ENCODE peak calls at places on chromosomes 4 and X, in six cellular contexts. N, U, Y, F, X and A are unnamed samples.

GRCh38 chrX:17374619-17375360 is at the start of gene NHS:
- DNase-seq in F (peak; percentile 51), N (peak; percentile 26), X (no peak), U (no peak), Y (peak; percentile 63), A (peak; percentile 16)

GRCh38 chr4:111633663-111634266 is 511.5 kb upstream of the FAM241A start:
- DNase-seq in F (no peak), X (no peak), N (no peak), U (no peak), Y (no peak), A (no peak)

GRCh38 chr4:98778206-98778605 is 119.8 kb upstream of the TSPAN5 start:
- DNase-seq in X (no peak), U (peak; percentile 65), N (no peak), Y (no peak), F (peak; percentile 79), A (no peak)

GRCh38 chrX:96861228-96861627 is 22.5 kb upstream of the RPA4 start:
- DNase-seq in X (no peak), Y (no peak), F (no peak), N (no peak), U (no peak), A (no peak)

GRCh38 chr4:148376151-148376550 is 66.1 kb downstream of the NR3C2 start:
- DNase-seq in Y (no peak), N (peak; percentile 39), X (no peak), F (peak; percentile 55), U (peak; percentile 40), A (no peak)

GRCh38 chr4:105350859-105351494 is 122.9 kb downstream of the PPA2 start:
- DNase-seq in U (peak; percentile 18), X (no peak), F (no peak), N (no peak), Y (no peak), A (no peak)

GRCh38 chr4:119858176-119858575 is 208.5 kb downstream of the MAD2L1 start:
- DNase-seq in U (no peak), Y (no peak), X (no peak), N (no peak), F (no peak), A (no peak)

GRCh38 chr4:5660185-5660584 is 48.2 kb downstream of the EVC2 start:
- DNase-seq in U (no peak), N (no peak), X (no peak), F (no peak), Y (no peak), A (no peak)

GRCh38 chrX:113330416-113330815 is 489.8 kb upstream of the AMOT start:
- DNase-seq in Y (no peak), N (no peak), X (no peak), U (no peak), F (no peak), A (no peak)

GRCh38 chr4:7876096-7876993 is 63.3 kb downstream of the AFAP1 start:
- DNase-seq in X (no peak), N (no peak), U (no peak), F (no peak), Y (no peak), A (no peak)

GRCh38 chr4:101696276-101697010 is 94.1 kb upstream of the BANK1 start:
- DNase-seq in U (no peak), F (no peak), Y (no peak), X (no peak), N (peak; percentile 52), A (no peak)

GRCh38 chr4:142091691-142092182 is 455.4 kb downstream of the IL15 start:
- DNase-seq in U (peak; percentile 95), X (no peak), N (no peak), Y (no peak), F (peak; percentile 55), A (no peak)

GRCh38 chr4:147678796-147679549 is 5.0 kb downstream of the PRMT9 start:
- DNase-seq in N (no peak), U (no peak), X (no peak), F (no peak), Y (no peak), A (no peak)

GRCh38 chr4:3712112-3712805 is 53.9 kb upstream of the ADRA2C start:
- DNase-seq in U (no peak), Y (no peak), X (no peak), F (no peak), N (no peak), A (no peak)

GRCh38 chr4:138242076-138242829 is at the start of gene SLC7A11:
- DNase-seq in Y (peak; percentile 93), U (peak; percentile 96), F (peak; percentile 96), N (peak; percentile 96), X (peak; percentile 32), A (peak; percentile 60)

GRCh38 chr4:186700746-186701145 is 22.9 kb downstream of the FAT1 start:
- DNase-seq in U (no peak), Y (no peak), X (no peak), N (no peak), F (no peak), A (peak; percentile 35)